ENCODE peak calls at places on chromosomes 16 and 17, in nine cellular contexts. X is naive thymus-derived CD4-positive, alpha-beta T cell; K is CD8-positive, alpha-beta T cell; H is CD4-positive, alpha-beta memory T cell; N is upper lobe of right lung; M is PC-3; R is brain microvascular endothelial cell; L is mesendoderm; U is cardiac fibroblast. Z is an unnamed sample.

GRCh38 chr17:50256826-50257573 is 17.3 kb upstream of the TMEM92 start:
- DNase-seq in R (no peak), N (peak; percentile 55), H (no peak), X (no peak), M (no peak), U (no peak), L (no peak), K (no peak), Z (no peak)

GRCh38 chr17:70185280-70185679 is 15.9 kb downstream of the KCNJ2 start:
- DNase-seq in U (no peak), M (no peak), K (no peak), N (no peak), H (no peak), R (no peak), L (no peak), X (no peak), Z (no peak)

GRCh38 chr16:25192096-25192495 is 24.7 kb upstream of the AQP8 start:
- DNase-seq in M (no peak), U (no peak), X (no peak), H (no peak), R (no peak), K (no peak), N (no peak), L (peak; percentile 15), Z (no peak)

GRCh38 chr17:36777118-36777517 is 160.2 kb upstream of the LHX1 start:
- DNase-seq in X (no peak), M (peak; percentile 3), L (peak; percentile 51), H (no peak), N (no peak), R (no peak), U (peak; percentile 6), K (no peak), Z (no peak)

GRCh38 chr17:59753522-59754467 is 46.3 kb downstream of the VMP1 start:
- DNase-seq in R (peak; percentile 74), M (peak; percentile 97), K (peak; percentile 15), H (peak; percentile 77), X (no peak), U (peak; percentile 93), N (no peak), L (peak; percentile 85), Z (no peak)

GRCh38 chr16:70592106-70592571 is 54.2 kb upstream of the IL34 start:
- DNase-seq in X (no peak), L (no peak), R (no peak), K (no peak), M (no peak), N (no peak), H (no peak), U (peak; percentile 41), Z (no peak)

GRCh38 chr16:887846-888245 is 82.9 kb downstream of the LMF1 start:
- DNase-seq in L (no peak), H (no peak), K (no peak), X (no peak), U (no peak), N (no peak), R (no peak), M (no peak), Z (no peak)

GRCh38 chr17:82228842-82229685 is at the start of gene SLC16A3:
- DNase-seq in R (no peak), M (peak; percentile 77), X (peak; percentile 61), L (peak; percentile 55), K (peak; percentile 77), N (peak; percentile 90), U (peak; percentile 88), H (peak; percentile 73), Z (no peak)

GRCh38 chr17:11241611-11242226 is 706 bp downstream of the SHISA6 start:
- DNase-seq in K (no peak), H (no peak), M (no peak), U (no peak), R (no peak), N (no peak), X (no peak), L (peak; percentile 55), Z (no peak)

GRCh38 chr17:38637951-38638350 is 32.2 kb upstream of the SRCIN1 start:
- DNase-seq in H (no peak), L (no peak), U (no peak), R (no peak), K (no peak), X (no peak), N (no peak), M (no peak), Z (no peak)

GRCh38 chr17:28550858-28551257 is 1.6 kb downstream of the UNC119 start:
- DNase-seq in K (no peak), N (no peak), M (no peak), R (no peak), X (no peak), L (no peak), U (no peak), H (no peak), Z (no peak)

GRCh38 chr17:43878260-43879082 is 28.9 kb downstream of the MPP2 start:
- DNase-seq in N (peak; percentile 83), H (peak; percentile 55), X (peak; percentile 61), R (peak; percentile 80), K (peak; percentile 72), M (peak; percentile 90), L (peak; percentile 93), U (peak; percentile 91), Z (peak; percentile 23)

GRCh38 chr17:79951361-79952264 is 84.1 kb downstream of the TBC1D16 start:
- DNase-seq in M (no peak), U (peak; percentile 85), N (peak; percentile 74), X (peak; percentile 3), R (peak; percentile 94), L (peak; percentile 45), H (no peak), K (no peak), Z (no peak)

GRCh38 chr17:82598256-82599011 is 49.8 kb downstream of the WDR45B start:
- DNase-seq in H (no peak), U (peak; percentile 41), L (no peak), X (no peak), K (no peak), N (no peak), M (no peak), R (peak; percentile 72), Z (no peak)

GRCh38 chr17:79798296-79799173 is 1.7 kb upstream of the CBX8 start:
- DNase-seq in R (no peak), K (no peak), N (no peak), H (no peak), U (peak; percentile 31), L (peak; percentile 45), X (no peak), M (no peak), Z (no peak)

GRCh38 chr17:8832711-8833352 is 33.7 kb upstream of the MFSD6L start:
- DNase-seq in K (peak; percentile 38), R (no peak), U (no peak), X (peak; percentile 21), M (no peak), N (no peak), H (no peak), L (peak; percentile 76), Z (no peak)

GRCh38 chr17:62703776-62704380 is 76.4 kb downstream of the MRC2 start:
- DNase-seq in R (no peak), H (peak; percentile 82), L (peak; percentile 74), X (peak; percentile 76), K (peak; percentile 73), U (peak; percentile 65), N (peak; percentile 92), M (peak; percentile 90), Z (no peak)

GRCh38 chr16:19167710-19168172 is 299 bp upstream of the SYT17 start:
- DNase-seq in R (peak; percentile 14), M (peak; percentile 79), N (peak; percentile 92), H (no peak), K (no peak), U (peak; percentile 70), X (peak; percentile 29), L (peak; percentile 76), Z (no peak)
- H3K4me3 ChIP-seq in R (peak overlapping the region; percentile 42), M (peak overlapping the region; percentile 79), N (peak overlapping the region; percentile 66), H (no peak overlapping the region), K (no peak overlapping the region), U (peak overlapping the region; percentile 21), X (no peak overlapping the region), L (peak overlapping the region; percentile 17), Z (peak overlapping the region; percentile 16)

DNA sequence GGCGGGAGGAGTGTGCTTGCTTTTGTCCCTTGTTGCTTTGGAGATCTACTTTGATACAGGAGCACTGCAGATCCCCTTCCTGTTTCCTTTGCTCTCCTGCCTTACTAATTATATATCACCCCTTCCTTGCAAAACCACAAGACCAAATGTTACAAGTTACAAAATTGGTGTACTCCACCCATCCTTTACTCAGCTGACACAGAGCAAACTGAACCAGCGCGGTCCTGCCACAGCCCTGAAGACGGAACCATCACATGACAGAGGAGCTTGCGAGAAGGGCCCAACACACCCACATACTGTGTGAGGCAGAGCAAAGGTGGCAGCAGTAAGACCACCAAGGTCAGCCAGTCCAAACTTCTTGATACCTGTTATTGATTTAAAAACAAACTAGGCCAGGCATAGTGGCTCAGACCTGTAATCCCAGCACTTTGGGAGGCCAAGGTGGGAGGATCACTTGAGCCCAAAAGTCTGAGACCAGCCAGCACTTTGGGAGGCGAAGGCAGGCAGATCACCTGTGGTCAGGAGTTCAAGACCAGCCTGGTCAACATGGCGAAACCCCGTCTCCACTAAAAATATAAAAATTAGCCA is 33.2 kb downstream of the CYTH1 start:
- DNase-seq in L (no peak), K (peak; percentile 80), M (peak; percentile 58), H (peak; percentile 85), U (peak; percentile 58), X (peak; percentile 46), R (no peak), N (peak; percentile 81), Z (no peak)
- H3K4me3 ChIP-seq in L (no peak overlapping the region), K (peak overlapping the region; percentile 50), M (no peak overlapping the region), H (peak overlapping the region; percentile 9), U (no peak overlapping the region), X (peak overlapping the region; percentile 51), R (no peak overlapping the region), N (no peak overlapping the region), Z (no peak overlapping the region)

GRCh38 chr16:89709166-89709565 is 7.7 kb upstream of the SPATA2L start:
- DNase-seq in R (no peak), H (no peak), U (no peak), M (no peak), X (no peak), L (peak; percentile 56), K (no peak), N (no peak), Z (no peak)

GRCh38 chr16:89709716-89710480 is 8.4 kb upstream of the SPATA2L start:
- DNase-seq in N (no peak), U (no peak), M (no peak), K (no peak), L (no peak), H (no peak), R (no peak), X (no peak), Z (no peak)

GRCh38 chr16:89711601-89712475 is 8.9 kb downstream of the VPS9D1 start:
- DNase-seq in H (peak; percentile 55), K (peak; percentile 86), L (peak; percentile 72), U (peak; percentile 76), M (peak; percentile 68), N (peak; percentile 78), X (peak; percentile 60), R (peak; percentile 43), Z (no peak)

GRCh38 chr16:89710709-89711564 is 9.4 kb upstream of the SPATA2L start:
- DNase-seq in R (no peak), N (no peak), K (no peak), U (no peak), M (no peak), X (no peak), L (peak; percentile 16), H (no peak), Z (no peak)

GRCh38 chr16:89712476-89712805 is 8.3 kb downstream of the VPS9D1 start:
- DNase-seq in K (no peak), R (peak; percentile 52), M (peak; percentile 18), L (peak; percentile 33), U (peak; percentile 37), X (no peak), H (no peak), N (no peak), Z (no peak)
- H3K4me3 ChIP-seq in K (peak overlapping the region; percentile 68), R (peak overlapping the region; percentile 63), M (peak overlapping the region; percentile 87), L (peak overlapping the region; percentile 66), U (peak overlapping the region; percentile 53), X (peak overlapping the region; percentile 47), H (no peak overlapping the region), N (no peak overlapping the region), Z (peak overlapping the region; percentile 45)

GRCh38 chr17:68391561-68392268 is 65.6 kb downstream of the WIPI1 start:
- DNase-seq in K (no peak), M (no peak), X (no peak), N (no peak), R (no peak), U (peak; percentile 54), L (no peak), H (no peak), Z (no peak)
- H3K4me3 ChIP-seq in K (no peak overlapping the region), M (no peak overlapping the region), X (no peak overlapping the region), N (no peak overlapping the region), R (no peak overlapping the region), U (no peak overlapping the region), L (no peak overlapping the region), H (no peak overlapping the region), Z (no peak overlapping the region)

Z was measured in epithelial cell of proximal tubule.